ENCODE peak calls at places on chromosomes 2 and 18, in seven cellular contexts. One of them, this sample, is unnamed.

GRCh38 chr2:56179931-56180330 is 3.9 kb upstream of the CCDC85A start:
- DNase-seq in H9: no peak
- DNase-seq in IMR-90: no peak
- DNase-seq in mesenchymal stem cell: no peak
- DNase-seq in mesendoderm: no peak
- DNase-seq in trophoblast cell: no peak
- DNase-seq in H1: no peak
- DNase-seq in this sample: no peak

GRCh38 chr2:201643216-201643651 is at the start of gene TMEM237:
- DNase-seq in H9: peak
- DNase-seq in IMR-90: peak
- DNase-seq in mesenchymal stem cell: no peak
- DNase-seq in mesendoderm: peak
- DNase-seq in trophoblast cell: no peak
- DNase-seq in H1: no peak
- DNase-seq in this sample: peak

GRCh38 chr2:149587220-149587949 is at the start of gene MMADHC:
- DNase-seq in H9: peak
- DNase-seq in IMR-90: peak
- DNase-seq in mesenchymal stem cell: peak
- DNase-seq in mesendoderm: peak
- DNase-seq in trophoblast cell: peak
- DNase-seq in H1: peak
- DNase-seq in this sample: peak

GRCh38 chr18:45896991-45897390 is 70.1 kb downstream of the EPG5 start:
- DNase-seq in H9: no peak
- DNase-seq in IMR-90: no peak
- DNase-seq in mesenchymal stem cell: no peak
- DNase-seq in mesendoderm: no peak
- DNase-seq in trophoblast cell: no peak
- DNase-seq in H1: no peak
- DNase-seq in this sample: no peak

GRCh38 chr2:103773884-103774283 is 1012.1 kb downstream of the TMEM182 start:
- DNase-seq in H9: no peak
- DNase-seq in IMR-90: no peak
- DNase-seq in mesenchymal stem cell: no peak
- DNase-seq in mesendoderm: peak
- DNase-seq in trophoblast cell: no peak
- DNase-seq in H1: no peak
- DNase-seq in this sample: no peak

GRCh38 chr2:191439481-191439880 is 194.3 kb downstream of the MYO1B start:
- DNase-seq in H9: no peak
- DNase-seq in IMR-90: no peak
- DNase-seq in mesenchymal stem cell: no peak
- DNase-seq in mesendoderm: no peak
- DNase-seq in trophoblast cell: no peak
- DNase-seq in H1: no peak
- DNase-seq in this sample: no peak

GRCh38 chr2:48736251-48736650 is 19.3 kb downstream of the LHCGR start:
- DNase-seq in H9: no peak
- DNase-seq in IMR-90: no peak
- DNase-seq in mesenchymal stem cell: no peak
- DNase-seq in mesendoderm: no peak
- DNase-seq in trophoblast cell: no peak
- DNase-seq in H1: no peak
- DNase-seq in this sample: no peak

GRCh38 chr2:39608212-39608575 is 57.5 kb upstream of the TMEM178A start:
- DNase-seq in H9: no peak
- DNase-seq in IMR-90: no peak
- DNase-seq in mesenchymal stem cell: no peak
- DNase-seq in mesendoderm: no peak
- DNase-seq in trophoblast cell: no peak
- DNase-seq in H1: no peak
- DNase-seq in this sample: no peak

DNA sequence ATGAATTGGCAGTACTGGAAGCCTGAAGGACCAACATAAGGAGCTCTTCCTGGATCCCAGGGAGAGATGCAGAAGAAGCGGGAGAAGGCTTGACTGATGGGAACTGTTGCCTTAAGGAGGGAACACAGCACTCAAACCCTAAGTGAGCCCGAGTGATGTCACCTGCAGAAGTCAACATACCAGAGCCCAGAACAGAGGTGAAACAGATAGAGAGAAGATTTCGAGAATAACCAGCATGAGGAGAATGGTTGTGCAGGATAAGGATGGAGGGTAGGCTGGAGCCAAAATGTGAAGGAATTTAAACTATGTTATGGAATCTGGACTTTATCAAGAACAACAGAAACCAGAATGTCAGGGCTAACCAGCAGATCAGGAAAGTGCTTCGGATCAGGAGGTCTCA is 463.1 kb upstream of the DDX18 start:
- DNase-seq in H9: no peak
- DNase-seq in IMR-90: no peak
- DNase-seq in mesenchymal stem cell: no peak
- DNase-seq in mesendoderm: peak
- DNase-seq in trophoblast cell: peak
- DNase-seq in H1: no peak
- DNase-seq in this sample: no peak
- H3K23ac ChIP-seq in H9: no peak
- H3K23ac ChIP-seq in IMR-90: no peak
- H3K23ac ChIP-seq in mesenchymal stem cell: no peak
- H3K23ac ChIP-seq in mesendoderm: no peak
- H3K23ac ChIP-seq in trophoblast cell: no peak
- H3K23ac ChIP-seq in H1: no peak
- H3K23ac ChIP-seq in this sample: no peak

GRCh38 chr2:144383571-144383970 is 136.3 kb downstream of the ZEB2 start:
- DNase-seq in H9: no peak
- DNase-seq in IMR-90: no peak
- DNase-seq in mesenchymal stem cell: no peak
- DNase-seq in mesendoderm: no peak
- DNase-seq in trophoblast cell: no peak
- DNase-seq in H1: no peak
- DNase-seq in this sample: no peak
- H2BK120ac ChIP-seq in H9: no peak
- H2BK120ac ChIP-seq in IMR-90: no peak
- H2BK120ac ChIP-seq in mesenchymal stem cell: no peak
- H2BK120ac ChIP-seq in mesendoderm: no peak
- H2BK120ac ChIP-seq in trophoblast cell: no peak
- H2BK120ac ChIP-seq in H1: no peak
- H2BK120ac ChIP-seq in this sample: no peak

DNA sequence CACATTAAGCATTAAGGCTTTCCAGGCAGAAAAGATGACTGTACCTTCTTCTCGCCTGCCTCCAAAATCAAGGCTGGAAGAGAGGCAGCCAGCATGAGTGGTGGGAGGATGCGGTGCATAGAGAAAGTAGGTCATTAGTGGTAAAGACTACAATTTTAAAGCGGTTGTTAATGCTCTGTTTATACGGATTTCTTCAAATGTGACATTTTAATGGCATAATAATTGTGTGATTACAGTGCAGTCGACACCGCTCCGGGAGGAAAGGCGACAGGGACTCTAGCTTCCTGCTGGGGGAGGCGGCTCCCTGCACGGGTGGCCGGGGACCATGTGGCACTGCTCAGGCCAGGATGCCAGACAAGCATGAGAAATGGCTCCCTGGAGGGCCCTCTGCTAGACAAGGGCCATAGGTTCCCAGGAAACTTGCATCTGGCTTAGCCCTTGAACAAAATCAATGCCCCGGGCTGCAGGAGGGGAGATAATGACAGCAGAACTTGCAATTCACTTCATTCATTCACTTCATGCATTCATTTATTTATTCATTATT is 129.6 kb downstream of the GALNT14 start:
- DNase-seq in H9: no peak
- DNase-seq in IMR-90: no peak
- DNase-seq in mesenchymal stem cell: no peak
- DNase-seq in mesendoderm: no peak
- DNase-seq in trophoblast cell: no peak
- DNase-seq in H1: no peak
- DNase-seq in this sample: no peak
- H3K23ac ChIP-seq in H9: no peak
- H3K23ac ChIP-seq in IMR-90: no peak
- H3K23ac ChIP-seq in mesenchymal stem cell: no peak
- H3K23ac ChIP-seq in mesendoderm: no peak
- H3K23ac ChIP-seq in trophoblast cell: no peak
- H3K23ac ChIP-seq in H1: no peak
- H3K23ac ChIP-seq in this sample: no peak

GRCh38 chr18:49555641-49556040 is 6.2 kb upstream of the LIPG start:
- DNase-seq in H9: no peak
- DNase-seq in IMR-90: no peak
- DNase-seq in mesenchymal stem cell: no peak
- DNase-seq in mesendoderm: no peak
- DNase-seq in trophoblast cell: no peak
- DNase-seq in H1: no peak
- DNase-seq in this sample: no peak
- H2BK120ac ChIP-seq in H9: no peak
- H2BK120ac ChIP-seq in IMR-90: no peak
- H2BK120ac ChIP-seq in mesenchymal stem cell: no peak
- H2BK120ac ChIP-seq in mesendoderm: no peak
- H2BK120ac ChIP-seq in trophoblast cell: no peak
- H2BK120ac ChIP-seq in H1: no peak
- H2BK120ac ChIP-seq in this sample: no peak

DNA sequence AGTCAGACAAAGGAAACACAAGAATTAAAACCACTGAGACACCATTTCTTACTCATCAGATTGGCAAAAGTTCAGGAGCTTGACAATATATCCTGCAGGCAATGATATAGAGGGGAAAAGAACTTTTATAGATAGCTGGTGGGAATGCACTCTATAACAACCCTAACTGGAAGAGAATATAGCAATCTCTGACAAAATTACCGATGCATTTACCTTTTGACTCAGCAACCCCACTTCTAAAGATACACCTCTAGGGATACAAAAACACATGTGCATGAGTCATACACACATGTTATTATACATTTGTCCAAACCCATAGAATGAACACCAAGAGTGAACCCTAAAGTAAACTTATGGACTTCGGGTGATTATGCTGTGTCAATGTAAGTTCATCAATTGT is 79.4 kb upstream of the SRD5A2 start:
- DNase-seq in H9: no peak
- DNase-seq in IMR-90: no peak
- DNase-seq in mesenchymal stem cell: no peak
- DNase-seq in mesendoderm: no peak
- DNase-seq in trophoblast cell: no peak
- DNase-seq in H1: no peak
- DNase-seq in this sample: no peak
- H3K23ac ChIP-seq in H9: no peak
- H3K23ac ChIP-seq in IMR-90: no peak
- H3K23ac ChIP-seq in mesenchymal stem cell: no peak
- H3K23ac ChIP-seq in mesendoderm: no peak
- H3K23ac ChIP-seq in trophoblast cell: no peak
- H3K23ac ChIP-seq in H1: no peak
- H3K23ac ChIP-seq in this sample: no peak

DNA sequence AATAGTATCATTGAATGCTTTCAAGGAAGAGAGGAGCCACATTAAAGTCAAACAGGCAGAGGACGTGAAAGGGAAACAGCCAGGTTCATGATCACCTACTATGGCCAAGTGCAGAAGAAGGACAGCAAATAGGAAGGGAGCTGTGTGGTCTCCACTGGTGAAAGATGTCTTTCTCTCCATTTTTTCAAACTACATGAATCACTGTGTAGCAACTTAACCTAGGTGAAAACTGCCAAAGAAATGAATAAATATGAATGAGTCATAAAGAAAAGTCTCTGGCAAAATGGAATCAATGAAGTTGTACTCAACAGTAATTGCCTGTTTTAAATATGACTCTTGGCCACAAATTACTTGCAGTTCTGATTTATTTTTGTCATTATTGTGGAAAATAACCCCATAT is 452.6 kb upstream of the PKDCC start:
- DNase-seq in H9: no peak
- DNase-seq in IMR-90: no peak
- DNase-seq in mesenchymal stem cell: no peak
- DNase-seq in mesendoderm: no peak
- DNase-seq in trophoblast cell: no peak
- DNase-seq in H1: no peak
- DNase-seq in this sample: no peak
- H2BK120ac ChIP-seq in H9: no peak
- H2BK120ac ChIP-seq in IMR-90: no peak
- H2BK120ac ChIP-seq in mesenchymal stem cell: no peak
- H2BK120ac ChIP-seq in mesendoderm: no peak
- H2BK120ac ChIP-seq in trophoblast cell: no peak
- H2BK120ac ChIP-seq in H1: no peak
- H2BK120ac ChIP-seq in this sample: no peak

DNA sequence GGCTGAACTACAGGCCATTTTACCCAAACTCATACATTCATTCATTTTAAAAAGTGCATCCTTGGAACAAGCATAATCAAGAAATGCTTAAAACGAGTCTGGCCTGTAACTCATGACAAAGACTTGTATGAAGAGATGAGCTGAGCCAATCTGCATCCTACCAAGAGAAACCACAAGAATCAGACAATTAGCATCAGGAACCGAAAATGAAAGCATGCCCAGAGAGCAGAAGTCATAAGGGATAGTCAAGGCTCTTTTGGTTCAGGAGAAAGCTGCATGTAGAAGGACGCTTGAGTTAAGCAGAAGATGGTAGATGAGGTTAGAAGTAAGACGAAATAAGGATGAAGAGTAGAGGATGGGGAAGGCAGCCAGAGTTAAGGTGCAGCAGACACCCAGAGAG is 137.0 kb upstream of the CTNNA2 start:
- DNase-seq in H9: no peak
- DNase-seq in IMR-90: no peak
- DNase-seq in mesenchymal stem cell: no peak
- DNase-seq in mesendoderm: no peak
- DNase-seq in trophoblast cell: no peak
- DNase-seq in H1: no peak
- DNase-seq in this sample: no peak
- H3K23ac ChIP-seq in H9: no peak
- H3K23ac ChIP-seq in IMR-90: no peak
- H3K23ac ChIP-seq in mesenchymal stem cell: no peak
- H3K23ac ChIP-seq in mesendoderm: no peak
- H3K23ac ChIP-seq in trophoblast cell: no peak
- H3K23ac ChIP-seq in H1: no peak
- H3K23ac ChIP-seq in this sample: no peak

GRCh38 chr2:135159191-135159590 is 107.1 kb downstream of the RAB3GAP1 start:
- DNase-seq in H9: no peak
- DNase-seq in IMR-90: no peak
- DNase-seq in mesenchymal stem cell: no peak
- DNase-seq in mesendoderm: no peak
- DNase-seq in trophoblast cell: peak
- DNase-seq in H1: no peak
- DNase-seq in this sample: no peak
- H2BK120ac ChIP-seq in H9: no peak
- H2BK120ac ChIP-seq in IMR-90: no peak
- H2BK120ac ChIP-seq in mesenchymal stem cell: no peak
- H2BK120ac ChIP-seq in mesendoderm: no peak
- H2BK120ac ChIP-seq in trophoblast cell: no peak
- H2BK120ac ChIP-seq in H1: no peak
- H2BK120ac ChIP-seq in this sample: no peak

This sample was measured in neuronal stem cell.